ENCODE peak calls at places on chromosomes 5 and 9, in seven cellular contexts. Z, I, T, D, X, N and P are unnamed samples.

GRCh38 chr9:14391620-14392019 is 77.7 kb upstream of the NFIB start:
- DNase-seq in Z (no peak), I (no peak), T (no peak), D (no peak), X (no peak), N (no peak), P (no peak)

GRCh38 chr5:56481998-56482698 is 249.0 kb upstream of the ANKRD55 start:
- DNase-seq in Z (peak; percentile 78), I (no peak), T (no peak), D (no peak), X (no peak), N (no peak), P (peak; percentile 64)

GRCh38 chr5:108339220-108339619 is 42.7 kb downstream of the FBXL17 start:
- DNase-seq in Z (no peak), I (no peak), T (no peak), D (peak; percentile 14), X (no peak), N (no peak), P (no peak)

GRCh38 chr5:180208435-180209081 is 453 bp downstream of the RASGEF1C start:
- DNase-seq in Z (peak; percentile 10), I (peak; percentile 8), T (peak; percentile 36), D (peak; percentile 8), X (no peak), N (no peak), P (no peak)

GRCh38 chr9:132982508-132982907 is 4.0 kb downstream of the GFI1B start:
- DNase-seq in Z (peak; percentile 67), I (no peak), T (no peak), D (no peak), X (no peak), N (no peak), P (no peak)

GRCh38 chr5:1659100-1660036 is 135.6 kb upstream of the LPCAT1 start:
- DNase-seq in Z (no peak), I (no peak), T (no peak), D (no peak), X (peak; percentile 5), N (no peak), P (no peak)

GRCh38 chr5:52807723-52808122 is 20.0 kb downstream of the ITGA1 start:
- DNase-seq in Z (no peak), I (no peak), T (no peak), D (no peak), X (no peak), N (no peak), P (no peak)

GRCh38 chr5:139687656-139688055 is 39.5 kb downstream of the CXXC5 start:
- DNase-seq in Z (no peak), I (no peak), T (no peak), D (no peak), X (no peak), N (no peak), P (peak; percentile 44)

GRCh38 chr5:16034640-16035039 is 145.0 kb downstream of the MARCHF11 start:
- DNase-seq in Z (no peak), I (no peak), T (no peak), D (no peak), X (no peak), N (no peak), P (no peak)

GRCh38 chr5:1316941-1317340 is 22.1 kb upstream of the TERT start:
- DNase-seq in Z (no peak), I (no peak), T (peak; percentile 31), D (no peak), X (no peak), N (no peak), P (no peak)

GRCh38 chr9:93059097-93059959 is 827 bp downstream of the SUSD3 start:
- DNase-seq in Z (peak; percentile 62), I (no peak), T (no peak), D (no peak), X (peak; percentile 48), N (no peak), P (no peak)

GRCh38 chr5:76785493-76785892 is 33.3 kb upstream of the F2RL1 start:
- DNase-seq in Z (no peak), I (no peak), T (no peak), D (no peak), X (no peak), N (no peak), P (no peak)

GRCh38 chr9:130150779-130151381 is 21.3 kb upstream of the NCS1 start:
- DNase-seq in Z (no peak), I (no peak), T (no peak), D (no peak), X (no peak), N (no peak), P (no peak)

GRCh38 chr5:105639068-105639467 is 2031.7 kb downstream of the EFNA5 start:
- DNase-seq in Z (no peak), I (no peak), T (no peak), D (no peak), X (no peak), N (no peak), P (no peak)

GRCh38 chr5:173714551-173715428 is 98.3 kb upstream of the BOD1 start:
- DNase-seq in Z (no peak), I (no peak), T (no peak), D (peak; percentile 61), X (no peak), N (no peak), P (no peak)

GRCh38 chr9:113523421-113524141 is 60.1 kb downstream of the RGS3 start:
- DNase-seq in Z (peak; percentile 54), I (no peak), T (peak; percentile 76), D (peak; percentile 39), X (peak; percentile 80), N (no peak), P (peak; percentile 58)

GRCh38 chr9:4548796-4549725 is 58.8 kb downstream of the SLC1A1 start:
- DNase-seq in Z (peak; percentile 5), I (no peak), T (peak; percentile 40), D (peak; percentile 10), X (peak; percentile 25), N (no peak), P (no peak)

GRCh38 chr5:94778299-94778698 is 159.8 kb downstream of the SLF1 start:
- DNase-seq in Z (no peak), I (peak; percentile 36), T (no peak), D (no peak), X (no peak), N (no peak), P (no peak)

GRCh38 chr5:116856271-116856670 is 281.6 kb upstream of the SEMA6A start:
- DNase-seq in Z (no peak), I (no peak), T (no peak), D (no peak), X (no peak), N (no peak), P (no peak)